ENCODE peak calls at places on chromosomes 16 and 17, in seven cellular contexts. Y, X, K, F, Z, M and G are unnamed samples.

GRCh38 chr17:54662978-54663876 is 237.4 kb upstream of the TOM1L1 start:
- DNase-seq in X (no peak), F (no peak), M (no peak), K (no peak), Z (no peak), Y (peak; percentile 83), G (peak; percentile 84)

GRCh38 chr17:56715613-56716357 is 117.9 kb downstream of the C17orf67 start:
- DNase-seq in Y (peak; percentile 86), K (peak; percentile 85), X (peak; percentile 82), M (peak; percentile 84), Z (no peak), F (peak; percentile 98), G (peak; percentile 89)

GRCh38 chr16:2838928-2839327 is 8.8 kb downstream of the ZG16B start:
- DNase-seq in M (peak; percentile 77), K (peak; percentile 56), F (peak; percentile 81), Z (peak; percentile 71), Y (peak; percentile 89), X (peak; percentile 89), G (peak; percentile 91)

GRCh38 chr17:40349477-40350409 is 14.8 kb downstream of the GJD3 start:
- DNase-seq in Y (no peak), F (peak; percentile 53), Z (no peak), X (peak; percentile 38), K (no peak), M (no peak), G (no peak)

GRCh38 chr17:80209765-80210164 is 10.4 kb downstream of the SGSH start:
- DNase-seq in Y (no peak), X (no peak), K (no peak), F (no peak), Z (no peak), M (no peak), G (no peak)

GRCh38 chr17:70820276-70820675 is 650.9 kb downstream of the KCNJ2 start:
- DNase-seq in K (no peak), Y (no peak), Z (no peak), M (no peak), F (peak; percentile 58), X (peak; percentile 59), G (no peak)

GRCh38 chr17:80817861-80818260 is 173.8 kb upstream of the CHMP6 start:
- DNase-seq in Z (no peak), F (peak; percentile 4), M (peak; percentile 33), X (peak; percentile 76), Y (no peak), K (no peak), G (no peak)

GRCh38 chr16:30697264-30698138 is 1.5 kb upstream of the SRCAP start:
- DNase-seq in Z (peak; percentile 93), X (peak; percentile 94), K (no peak), M (no peak), F (no peak), Y (no peak), G (no peak)

GRCh38 chr17:40225151-40225550 is 6.0 kb downstream of the WIPF2 start:
- DNase-seq in X (no peak), K (no peak), Z (no peak), F (no peak), M (no peak), Y (no peak), G (no peak)

GRCh38 chr17:30318190-30318589 is 15.7 kb downstream of the TMIGD1 start:
- DNase-seq in X (no peak), M (no peak), Z (no peak), F (no peak), K (no peak), Y (no peak), G (no peak)

GRCh38 chr16:21208831-21209230 is 2.5 kb downstream of the ZP2 start:
- DNase-seq in X (no peak), F (no peak), Z (no peak), M (no peak), K (no peak), Y (no peak), G (no peak)

GRCh38 chr17:63445571-63446217 is 412 bp downstream of the CYB561 start:
- DNase-seq in M (peak; percentile 66), Z (no peak), Y (peak; percentile 87), F (peak; percentile 65), K (no peak), X (no peak), G (peak; percentile 91)

GRCh38 chr16:50644245-50644644 is 36.9 kb downstream of the SNX20 start:
- DNase-seq in X (no peak), Z (no peak), M (no peak), K (no peak), Y (no peak), F (no peak), G (no peak)

GRCh38 chr16:50643192-50643591 is 37.9 kb downstream of the SNX20 start:
- DNase-seq in Z (no peak), X (no peak), F (no peak), M (no peak), K (no peak), Y (no peak), G (no peak)

GRCh38 chr16:50644730-50645129 is 36.4 kb downstream of the SNX20 start:
- DNase-seq in Z (peak; percentile 31), M (no peak), Y (peak; percentile 68), F (peak; percentile 27), K (no peak), X (no peak), G (peak; percentile 54)

GRCh38 chr16:50646345-50646744 is 34.8 kb downstream of the SNX20 start:
- DNase-seq in Z (no peak), X (no peak), K (no peak), F (no peak), M (no peak), Y (no peak), G (no peak)

GRCh38 chr16:50645858-50646257 is 35.3 kb downstream of the SNX20 start:
- DNase-seq in Y (no peak), M (no peak), K (no peak), X (no peak), F (no peak), Z (no peak), G (no peak)
- H4K8ac ChIP-seq in Y (no peak overlapping the region), M (no peak overlapping the region), K (no peak overlapping the region), X (no peak overlapping the region), F (no peak overlapping the region), Z (no peak overlapping the region), G (no peak overlapping the region)

GRCh38 chr17:27315796-27316465 is 22.0 kb downstream of the WSB1 start:
- DNase-seq in Y (no peak), Z (no peak), K (no peak), F (peak; percentile 84), M (no peak), X (no peak), G (no peak)

GRCh38 chr17:27318633-27319032 is 24.7 kb downstream of the WSB1 start:
- DNase-seq in Z (no peak), M (no peak), Y (no peak), K (no peak), X (no peak), F (no peak), G (peak; percentile 16)

GRCh38 chr17:27318228-27318627 is 24.3 kb downstream of the WSB1 start:
- DNase-seq in F (no peak), Z (no peak), Y (no peak), M (no peak), X (no peak), K (no peak), G (peak; percentile 13)

GRCh38 chr17:27319536-27320221 is 25.8 kb downstream of the WSB1 start:
- DNase-seq in X (peak; percentile 48), K (no peak), Z (no peak), M (peak; percentile 15), Y (peak; percentile 28), F (peak; percentile 55), G (peak; percentile 28)

DNA sequence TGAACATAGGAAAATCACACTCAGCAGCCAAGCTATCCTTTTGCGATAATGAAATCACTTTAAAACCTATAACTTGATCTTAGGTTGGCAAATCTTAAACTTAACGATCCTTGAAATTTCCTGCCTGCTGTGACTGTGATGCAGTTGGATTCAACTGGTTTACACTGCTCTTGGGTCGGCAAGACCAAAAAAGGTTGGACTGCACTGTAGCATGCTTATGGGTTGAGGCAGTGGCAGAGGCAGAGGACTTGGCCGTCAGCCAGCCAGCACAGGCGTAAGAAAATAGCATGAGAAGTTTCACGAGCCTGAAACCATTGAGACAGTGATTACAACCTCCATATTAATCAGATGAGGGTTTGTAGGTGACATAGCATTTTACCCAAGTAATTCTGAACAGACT is 21.4 kb downstream of the WSB1 start:
- DNase-seq in X (peak; percentile 94), F (peak; percentile 85), M (no peak), Y (no peak), K (no peak), Z (no peak), G (peak; percentile 18)
- H2AK5ac ChIP-seq in X (no peak overlapping the region), F (no peak overlapping the region), M (no peak overlapping the region), Y (no peak overlapping the region), K (no peak overlapping the region), Z (no peak overlapping the region), G (no peak overlapping the region)

DNA sequence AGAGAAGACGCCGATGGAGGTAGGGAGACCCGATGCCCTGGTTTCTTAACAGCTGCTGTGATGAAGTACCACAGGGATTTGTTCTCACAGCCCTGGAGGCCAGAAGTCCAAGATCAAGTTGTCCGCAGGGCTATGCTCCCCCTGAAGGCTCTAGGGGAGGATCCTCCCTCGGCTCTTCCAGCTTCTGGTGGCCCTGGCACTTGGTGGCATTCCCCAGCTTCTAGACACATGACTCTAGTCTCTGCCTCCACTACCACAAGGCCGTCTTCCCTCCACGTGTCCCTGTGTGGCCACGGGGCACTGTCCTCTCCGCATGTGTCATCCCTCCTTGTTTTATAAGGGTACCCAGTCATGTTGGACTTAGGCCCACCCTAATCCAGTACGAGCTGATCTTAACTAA is 375.2 kb downstream of the SLC39A11 start:
- DNase-seq in X (no peak), M (no peak), F (peak; percentile 63), K (no peak), Z (no peak), Y (no peak), G (no peak)
- H4K8ac ChIP-seq in X (peak overlapping the region; percentile 74), M (no peak overlapping the region), F (no peak overlapping the region), K (no peak overlapping the region), Z (no peak overlapping the region), Y (no peak overlapping the region), G (no peak overlapping the region)

DNA sequence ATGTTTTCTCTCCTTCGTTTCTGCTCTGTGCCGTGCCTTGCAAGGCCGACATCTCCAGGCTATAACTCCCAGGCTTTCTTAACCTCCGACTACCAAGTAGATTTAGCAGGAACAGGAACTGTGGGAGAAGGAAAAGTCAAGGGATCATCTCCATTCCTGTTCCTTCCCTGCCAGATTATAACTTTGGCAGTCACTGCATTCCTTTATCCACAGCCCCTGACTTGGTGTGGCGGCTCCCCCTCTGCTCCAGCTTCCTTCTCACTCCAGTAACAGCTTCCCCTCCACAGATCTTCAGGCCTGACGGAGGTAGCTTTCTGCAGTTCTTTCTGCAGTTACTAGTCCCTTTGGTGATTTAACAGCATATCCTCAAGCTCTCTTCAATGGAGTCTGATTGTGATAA is 234.6 kb upstream of the MON1B start:
- DNase-seq in Z (no peak), M (no peak), X (no peak), Y (peak; percentile 53), K (no peak), F (no peak), G (no peak)
- H2AK5ac ChIP-seq in Z (no peak overlapping the region), M (no peak overlapping the region), X (no peak overlapping the region), Y (no peak overlapping the region), K (no peak overlapping the region), F (no peak overlapping the region), G (no peak overlapping the region)